ENCODE peak calls at places on chromosome 21, in four cellular contexts. Z, J, H and M are unnamed samples.

GRCh38 chr21:42461881-42462877 is 33.8 kb downstream of the RSPH1 start:
- DNase-seq in Z (no peak), J (no peak), H (no peak), M (no peak)

GRCh38 chr21:39715804-39716397 is 29.1 kb upstream of the IGSF5 start:
- DNase-seq in Z (no peak), J (peak; percentile 2), H (peak; percentile 32), M (no peak)

GRCh38 chr21:38913120-38913975 is 107.6 kb downstream of the ETS2 start:
- DNase-seq in Z (peak; percentile 96), J (no peak), H (peak; percentile 69), M (no peak)

GRCh38 chr21:19261731-19262367 is 858.3 kb upstream of the TMPRSS15 start:
- DNase-seq in Z (no peak), J (no peak), H (no peak), M (no peak)

GRCh38 chr21:31713973-31714740 is 17.8 kb downstream of the SCAF4 start:
- DNase-seq in Z (no peak), J (no peak), H (peak; percentile 45), M (no peak)

GRCh38 chr21:37061926-37062591 is 10.8 kb downstream of the PIGP start:
- DNase-seq in Z (no peak), J (no peak), H (no peak), M (no peak)

GRCh38 chr21:36499578-36500471 is 19.9 kb upstream of the CLDN14 start:
- DNase-seq in Z (no peak), J (no peak), H (no peak), M (no peak)

GRCh38 chr21:41321211-41321907 is 4.8 kb downstream of the FAM3B start:
- DNase-seq in Z (no peak), J (no peak), H (no peak), M (no peak)

GRCh38 chr21:38386967-38387366 is 111.3 kb downstream of the ERG start:
- DNase-seq in Z (no peak), J (no peak), H (no peak), M (no peak)

GRCh38 chr21:43361127-43361492 is 65.8 kb downstream of the SIK1 start:
- DNase-seq in Z (no peak), J (no peak), H (peak; percentile 63), M (no peak)

GRCh38 chr21:42677339-42678117 is 24.1 kb downstream of the PDE9A start:
- DNase-seq in Z (no peak), J (no peak), H (peak; percentile 60), M (no peak)

GRCh38 chr21:42269382-42269781 is 45.8 kb downstream of the TFF3 start:
- DNase-seq in Z (no peak), J (no peak), H (no peak), M (no peak)

GRCh38 chr21:37914211-37914900 is 1.9 kb downstream of the KCNJ6 start:
- DNase-seq in Z (no peak), J (no peak), H (peak; percentile 22), M (no peak)

GRCh38 chr21:38771536-38771935 is 34.2 kb upstream of the ETS2 start:
- DNase-seq in Z (no peak), J (no peak), H (peak; percentile 33), M (no peak)

DNA sequence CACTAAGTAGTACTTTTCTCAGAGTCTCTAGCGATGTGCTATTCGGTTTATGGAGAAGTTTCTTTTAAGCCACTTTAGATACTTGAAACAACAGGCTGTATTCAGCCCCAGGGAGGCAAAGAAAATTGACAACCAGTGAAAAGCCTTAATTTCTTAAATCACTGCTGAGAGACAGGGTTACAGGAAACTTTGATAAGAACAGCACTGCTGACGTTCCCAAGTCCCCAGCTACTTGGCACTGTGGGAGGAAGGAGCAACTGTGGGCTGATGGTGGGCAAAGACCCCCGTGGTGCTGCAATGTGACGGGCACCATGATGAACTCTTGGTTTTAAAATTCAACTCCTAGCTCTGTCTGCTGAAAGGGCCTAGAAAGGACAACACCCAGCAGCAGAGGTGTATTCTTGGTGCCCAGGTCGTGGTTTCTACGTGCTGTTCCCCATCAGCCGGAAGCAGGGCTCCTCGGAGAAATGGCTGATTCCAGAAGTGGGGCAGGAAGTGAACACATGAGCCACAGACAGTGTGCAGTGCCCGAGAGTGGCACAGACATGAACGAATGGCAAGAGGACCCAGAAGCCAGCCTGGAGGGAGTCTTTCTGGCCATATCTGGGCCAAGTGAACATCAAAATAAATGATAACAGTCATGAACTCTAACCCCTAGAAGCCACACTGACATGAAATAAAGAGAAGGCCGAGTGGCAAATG is 5.3 kb downstream of the PTTG1IP start:
- DNase-seq in Z (no peak), J (peak; percentile 66), H (no peak), M (peak; percentile 59)
- H3K4me1 ChIP-seq in Z (peaks cover 72% of the 10 kb centered on the region), J (peaks cover 84% of the 10 kb centered on the region), H (peaks cover 41% of the 10 kb centered on the region), M (peaks cover 73% of the 10 kb centered on the region)

GRCh38 chr21:14762309-14762708 is 216.2 kb upstream of the SAMSN1 start:
- DNase-seq in Z (no peak), J (no peak), H (no peak), M (no peak)
- H3K4me3 ChIP-seq in Z (no peak overlapping the region), J (no peak overlapping the region), H (no peak overlapping the region), M (no peak overlapping the region)

GRCh38 chr21:29347274-29347681 is 48.6 kb downstream of the BACH1 start:
- DNase-seq in Z (no peak), J (no peak), H (peak; percentile 55), M (no peak)
- H3K4me1 ChIP-seq in Z (peaks cover 25% of the 10 kb centered on the region), J (peaks cover 8% of the 10 kb centered on the region), H (peaks cover 40% of the 10 kb centered on the region), M (no peaks in the 10 kb centered on the region)

DNA sequence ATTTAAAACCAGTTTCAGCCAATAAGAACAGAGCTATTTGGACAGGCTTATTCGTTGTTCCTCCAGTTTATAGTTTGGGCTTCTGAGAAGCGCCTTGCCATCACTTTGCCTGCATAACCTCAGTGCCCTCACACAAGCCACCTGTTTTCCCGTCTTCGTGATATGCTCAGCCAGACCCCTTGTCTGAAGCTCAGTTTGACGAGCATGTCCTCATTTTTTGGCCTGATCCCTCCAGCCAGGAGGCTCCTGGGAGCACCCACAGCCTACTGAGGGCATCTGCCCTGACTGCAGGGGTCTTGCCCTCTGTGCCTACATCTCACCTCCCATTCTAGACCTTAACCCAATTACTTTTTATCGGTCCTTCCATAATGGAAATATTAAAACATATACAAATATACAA is 95.3 kb downstream of the ADARB1 start:
- DNase-seq in Z (no peak), J (no peak), H (no peak), M (no peak)
- H3K4me3 ChIP-seq in Z (no peak overlapping the region), J (no peak overlapping the region), H (no peak overlapping the region), M (no peak overlapping the region)

GRCh38 chr21:34970566-34970965 is 78.5 kb downstream of the RUNX1 start:
- DNase-seq in Z (no peak), J (no peak), H (no peak), M (no peak)
- H3K4me1 ChIP-seq in Z (peaks cover 5% of the 10 kb centered on the region), J (peaks cover 94% of the 10 kb centered on the region), H (peaks cover 12% of the 10 kb centered on the region), M (peaks cover 60% of the 10 kb centered on the region)

GRCh38 chr21:34885125-34885524 is 164.0 kb downstream of the RUNX1 start:
- DNase-seq in Z (no peak), J (no peak), H (no peak), M (no peak)
- H3K4me3 ChIP-seq in Z (peak overlapping the region; percentile 84), J (no peak overlapping the region), H (peak overlapping the region; percentile 99), M (no peak overlapping the region)